ENCODE peak calls at places on chromosomes 12 and 14, in ten cellular contexts. S, N, I, Q, C, L, A, R, Y and U are unnamed samples.

GRCh38 chr14:38078393-38078792 is 129.3 kb upstream of the SSTR1 start:
- DNase-seq in S (no peak), R (no peak), A (no peak), N (no peak), Q (peak), C (no peak), Y (no peak), I (peak), L (no peak), U (no peak)

GRCh38 chr14:81172353-81172752 is 48.4 kb downstream of the GTF2A1 start:
- DNase-seq in S (no peak), Y (no peak), A (no peak), L (no peak), N (no peak), Q (no peak), I (no peak), R (no peak), C (no peak), U (no peak)

GRCh38 chr14:23542261-23542660 is 9.3 kb downstream of the ZFHX2 start:
- DNase-seq in Q (no peak), S (no peak), L (no peak), R (no peak), I (no peak), A (no peak), C (no peak), Y (no peak), N (no peak), U (no peak)

GRCh38 chr12:94689002-94689645 is 38.8 kb upstream of the TMCC3 start:
- DNase-seq in C (no peak), S (no peak), L (no peak), I (no peak), Y (no peak), R (no peak), A (no peak), Q (no peak), N (no peak), U (no peak)

GRCh38 chr14:61780125-61780524 is 17.9 kb downstream of the SNAPC1 start:
- DNase-seq in Y (no peak), L (no peak), N (no peak), Q (no peak), C (no peak), I (no peak), S (no peak), R (no peak), A (no peak), U (no peak)

GRCh38 chr12:30417697-30418231 is 277.9 kb downstream of the IPO8 start:
- DNase-seq in N (no peak), Q (peak), S (no peak), Y (no peak), R (no peak), A (no peak), L (peak), C (no peak), I (no peak), U (no peak)

GRCh38 chr12:21547437-21547836 is 21.3 kb downstream of the SPX start:
- DNase-seq in Y (no peak), C (no peak), I (no peak), Q (no peak), R (no peak), S (no peak), A (no peak), N (no peak), L (no peak), U (no peak)

GRCh38 chr14:104227806-104228205 is 89.4 kb downstream of the KIF26A start:
- DNase-seq in R (no peak), Y (no peak), I (no peak), S (no peak), L (no peak), C (no peak), A (no peak), Q (no peak), N (no peak), U (peak)

GRCh38 chr12:52263761-52264434 is 10.5 kb upstream of the KRT86 start:
- DNase-seq in N (no peak), L (no peak), C (no peak), R (no peak), I (no peak), Y (no peak), S (peak), A (no peak), Q (no peak), U (no peak)

GRCh38 chr12:12582193-12582881 is 19.7 kb upstream of the DUSP16 start:
- DNase-seq in R (no peak), Y (no peak), S (no peak), I (no peak), A (no peak), L (no peak), N (peak), Q (no peak), C (no peak), U (no peak)

GRCh38 chr12:40281791-40282364 is 57.1 kb downstream of the LRRK2 start:
- DNase-seq in Q (no peak), S (no peak), R (no peak), I (no peak), L (no peak), Y (no peak), C (no peak), A (no peak), N (no peak), U (no peak)

GRCh38 chr12:27981874-27982273 is 9.3 kb upstream of the PTHLH start:
- DNase-seq in L (no peak), I (no peak), R (no peak), S (no peak), C (peak), N (no peak), A (no peak), Q (no peak), Y (no peak), U (no peak)

GRCh38 chr12:109773384-109774011 is 59.7 kb downstream of the TRPV4 start:
- DNase-seq in L (no peak), S (peak), Y (no peak), Q (peak), N (no peak), I (peak), A (peak), R (no peak), C (no peak), U (peak)

GRCh38 chr12:4118601-4119156 is 154.9 kb upstream of the CCND2 start:
- DNase-seq in S (peak), A (no peak), Q (no peak), I (no peak), C (no peak), N (peak), R (no peak), L (no peak), Y (no peak), U (no peak)

GRCh38 chr12:114166360-114166759 is 200.2 kb upstream of the RBM19 start:
- DNase-seq in Q (no peak), L (no peak), A (no peak), Y (peak), I (no peak), R (peak), N (no peak), S (no peak), C (peak), U (no peak)

GRCh38 chr12:13982010-13982409 is 608 bp upstream of the GRIN2B start:
- DNase-seq in Q (peak), R (no peak), S (no peak), N (no peak), Y (peak), C (peak), A (no peak), L (no peak), I (no peak), U (no peak)

GRCh38 chr12:538731-539539 is 79.2 kb downstream of the B4GALNT3 start:
- DNase-seq in I (peak), Y (peak), Q (peak), C (peak), N (no peak), R (no peak), L (peak), S (no peak), A (no peak), U (no peak)

GRCh38 chr12:132560831-132561783 is 49.3 kb downstream of the LRCOL1 start:
- DNase-seq in Y (peak), L (no peak), Q (peak), C (peak), S (no peak), A (no peak), N (peak), I (peak), R (peak), U (peak)

GRCh38 chr12:132559652-132560420 is 50.5 kb downstream of the LRCOL1 start:
- DNase-seq in Y (peak), L (no peak), N (no peak), C (peak), S (no peak), Q (peak), R (peak), I (peak), A (no peak), U (no peak)

GRCh38 chr12:132560421-132560830 is 50.0 kb downstream of the LRCOL1 start:
- DNase-seq in Y (peak), Q (peak), C (peak), A (no peak), S (no peak), I (peak), L (no peak), R (no peak), N (no peak), U (peak)

GRCh38 chr12:132562489-132563045 is 47.8 kb downstream of the LRCOL1 start:
- DNase-seq in S (no peak), I (no peak), N (no peak), L (no peak), Q (no peak), Y (no peak), A (no peak), C (no peak), R (no peak), U (no peak)

GRCh38 chr12:132561784-132562156 is 48.6 kb downstream of the LRCOL1 start:
- DNase-seq in S (no peak), I (peak), Q (no peak), C (peak), A (no peak), N (no peak), Y (peak), L (no peak), R (no peak), U (peak)
- H3K4me3 ChIP-seq in S (no peak), I (no peak), Q (no peak), C (no peak), A (no peak), N (peak), Y (peak), L (no peak), R (no peak), U (no peak)

GRCh38 chr12:122836027-122836921 is 1.0 kb downstream of the HIP1R start:
- DNase-seq in L (no peak), Q (peak), R (peak), N (peak), I (peak), S (peak), A (no peak), Y (peak), C (no peak), U (no peak)
- TF ChIP-seq EP300 in L (no peak), Q (no peak), R (no peak), N (no peak), I (no peak), S (no peak), A (no peak), Y (no peak), C (no peak), U (no peak)

GRCh38 chr12:54338682-54339296 is 13.9 kb downstream of the COPZ1 start:
- DNase-seq in I (no peak), R (no peak), Q (no peak), C (no peak), S (no peak), A (no peak), L (no peak), Y (no peak), N (no peak), U (no peak)
- H3K4me3 ChIP-seq in I (no peak), R (no peak), Q (no peak), C (no peak), S (no peak), A (no peak), L (no peak), Y (no peak), N (no peak), U (no peak)

GRCh38 chr12:49824416-49824815 is 3.8 kb downstream of the NCKAP5L start:
- DNase-seq in Y (no peak), S (no peak), R (no peak), N (no peak), Q (no peak), I (no peak), C (no peak), A (no peak), L (no peak), U (no peak)

GRCh38 chr12:49824886-49825285 is 3.3 kb downstream of the NCKAP5L start:
- DNase-seq in S (peak), I (no peak), C (no peak), A (no peak), Q (no peak), L (no peak), N (no peak), R (no peak), Y (no peak), U (no peak)

GRCh38 chr12:49825360-49825970 is 2.7 kb downstream of the NCKAP5L start:
- DNase-seq in C (no peak), S (peak), A (no peak), Q (no peak), R (no peak), L (no peak), I (no peak), Y (no peak), N (no peak), U (no peak)

GRCh38 chr12:49827351-49828099 is 688 bp downstream of the NCKAP5L start:
- DNase-seq in L (no peak), C (peak), R (peak), Q (peak), I (peak), A (no peak), N (no peak), S (peak), Y (peak), U (peak)

DNA sequence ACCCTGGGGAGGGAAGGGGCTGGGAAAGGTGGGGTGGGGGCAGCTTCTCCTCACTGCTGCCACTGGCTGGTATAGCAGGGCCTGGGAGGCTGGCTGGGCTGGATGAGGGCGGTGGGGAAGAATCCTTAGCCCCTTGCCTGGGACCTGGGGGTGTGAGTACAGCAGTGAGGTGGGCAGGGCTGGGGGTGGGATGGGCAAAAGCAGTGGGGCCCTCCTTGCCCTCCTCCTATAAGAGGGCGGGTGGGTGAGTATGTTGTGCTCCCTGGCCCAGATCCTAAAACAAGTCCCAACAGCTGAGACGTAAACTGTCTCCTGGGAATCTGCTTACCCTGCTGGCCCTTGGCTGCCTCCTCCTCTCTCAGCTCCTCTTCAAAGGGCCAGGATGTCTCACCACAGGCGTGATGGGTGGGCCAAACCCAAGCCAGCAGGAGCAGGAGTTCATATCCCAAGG is 2.2 kb downstream of the NCKAP5L start:
- DNase-seq in A (no peak), L (no peak), N (no peak), I (no peak), C (no peak), Y (no peak), Q (no peak), R (no peak), S (no peak), U (no peak)
- TF ChIP-seq EP300 in A (no peak), L (no peak), N (no peak), I (no peak), C (no peak), Y (no peak), Q (no peak), R (no peak), S (no peak), U (no peak)

GRCh38 chr14:68476965-68477455 is 315.9 kb downstream of the ZFP36L1 start:
- DNase-seq in A (no peak), L (no peak), Y (no peak), R (no peak), S (no peak), C (no peak), N (no peak), Q (no peak), I (no peak), U (no peak)

GRCh38 chr14:68475802-68476201 is 317.1 kb downstream of the ZFP36L1 start:
- DNase-seq in A (no peak), C (no peak), R (no peak), Q (no peak), L (no peak), I (no peak), S (no peak), Y (no peak), N (no peak), U (no peak)

GRCh38 chr14:68473794-68474193 is 319.1 kb downstream of the ZFP36L1 start:
- DNase-seq in Y (no peak), I (no peak), R (no peak), S (no peak), C (peak), A (no peak), Q (no peak), L (no peak), N (no peak), U (no peak)

GRCh38 chr14:68474741-68475140 is 318.1 kb downstream of the ZFP36L1 start:
- DNase-seq in A (no peak), Q (no peak), Y (no peak), L (no peak), R (no peak), I (no peak), S (no peak), N (no peak), C (no peak), U (no peak)

DNA sequence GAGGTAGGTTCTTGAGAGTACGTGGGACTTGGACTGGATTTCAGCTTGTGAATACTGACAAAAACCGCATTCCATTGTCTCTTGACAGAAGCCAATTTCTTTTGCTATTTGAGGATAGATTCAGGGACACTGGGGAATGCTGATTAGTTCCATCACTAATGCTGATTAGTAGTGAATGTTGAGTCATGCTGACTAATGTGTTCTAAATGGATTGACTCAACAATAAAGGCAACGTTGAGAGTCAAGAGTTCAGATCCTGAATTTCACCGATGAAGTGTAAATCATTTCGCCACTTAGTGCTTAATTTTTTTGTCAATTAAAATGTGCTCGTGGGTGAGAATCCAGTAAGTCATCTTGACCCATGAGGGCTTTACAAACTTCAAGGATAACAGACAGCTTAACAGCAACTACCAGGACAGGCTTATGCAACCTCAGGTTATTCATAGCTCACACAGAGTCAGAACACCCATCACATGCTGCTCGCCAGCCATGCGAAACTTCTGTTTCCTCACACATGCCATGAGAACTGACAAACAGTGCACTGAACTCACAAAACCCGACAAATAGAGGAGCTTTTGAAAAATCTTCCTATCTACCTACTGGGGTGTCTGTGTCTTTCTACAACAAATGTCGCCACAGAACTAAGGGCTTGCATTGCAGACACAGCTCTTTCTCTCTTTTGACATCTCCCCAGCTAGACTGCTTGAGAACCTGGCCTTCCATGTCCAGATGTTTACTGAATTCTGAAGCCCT is 316.5 kb downstream of the ZFP36L1 start:
- DNase-seq in I (no peak), R (peak), N (peak), C (peak), S (peak), L (peak), A (no peak), Q (peak), Y (no peak), U (no peak)
- H3K4me3 ChIP-seq in I (no peak), R (no peak), N (no peak), C (no peak), S (no peak), L (no peak), A (no peak), Q (no peak), Y (no peak), U (no peak)

GRCh38 chr14:50599700-50600444 is 39.9 kb downstream of the ATL1 start:
- DNase-seq in L (no peak), S (no peak), A (no peak), Y (peak), Q (no peak), R (peak), N (no peak), I (no peak), C (peak), U (no peak)
- TF ChIP-seq EP300 in L (no peak), S (no peak), A (no peak), Y (no peak), Q (no peak), R (no peak), N (no peak), I (no peak), C (no peak), U (no peak)

DNA sequence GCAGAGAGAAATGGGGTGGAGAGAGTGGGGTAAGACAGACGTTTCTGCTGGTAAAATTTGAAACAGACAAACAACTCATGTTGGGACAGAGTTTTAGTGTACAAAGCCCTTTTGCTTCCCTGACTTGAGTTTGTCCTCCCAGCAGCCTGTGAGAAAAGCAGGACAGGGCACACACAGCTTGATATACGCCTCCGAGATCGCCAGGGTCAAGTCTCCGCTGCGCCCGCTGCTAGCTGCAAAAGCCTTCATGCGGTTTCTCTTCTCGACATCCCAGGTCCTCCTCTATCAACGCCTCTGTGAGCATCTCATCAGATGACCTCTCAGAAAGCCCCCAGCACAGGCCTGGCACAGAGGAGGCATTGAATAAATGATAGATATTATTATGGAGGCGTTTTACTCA is 9.4 kb upstream of the BCL11B start:
- DNase-seq in R (no peak), N (no peak), L (no peak), S (no peak), C (no peak), A (no peak), I (no peak), Q (no peak), Y (no peak), U (no peak)
- H3K4me3 ChIP-seq in R (no peak), N (no peak), L (no peak), S (no peak), C (no peak), A (no peak), I (no peak), Q (no peak), Y (no peak), U (no peak)

DNA sequence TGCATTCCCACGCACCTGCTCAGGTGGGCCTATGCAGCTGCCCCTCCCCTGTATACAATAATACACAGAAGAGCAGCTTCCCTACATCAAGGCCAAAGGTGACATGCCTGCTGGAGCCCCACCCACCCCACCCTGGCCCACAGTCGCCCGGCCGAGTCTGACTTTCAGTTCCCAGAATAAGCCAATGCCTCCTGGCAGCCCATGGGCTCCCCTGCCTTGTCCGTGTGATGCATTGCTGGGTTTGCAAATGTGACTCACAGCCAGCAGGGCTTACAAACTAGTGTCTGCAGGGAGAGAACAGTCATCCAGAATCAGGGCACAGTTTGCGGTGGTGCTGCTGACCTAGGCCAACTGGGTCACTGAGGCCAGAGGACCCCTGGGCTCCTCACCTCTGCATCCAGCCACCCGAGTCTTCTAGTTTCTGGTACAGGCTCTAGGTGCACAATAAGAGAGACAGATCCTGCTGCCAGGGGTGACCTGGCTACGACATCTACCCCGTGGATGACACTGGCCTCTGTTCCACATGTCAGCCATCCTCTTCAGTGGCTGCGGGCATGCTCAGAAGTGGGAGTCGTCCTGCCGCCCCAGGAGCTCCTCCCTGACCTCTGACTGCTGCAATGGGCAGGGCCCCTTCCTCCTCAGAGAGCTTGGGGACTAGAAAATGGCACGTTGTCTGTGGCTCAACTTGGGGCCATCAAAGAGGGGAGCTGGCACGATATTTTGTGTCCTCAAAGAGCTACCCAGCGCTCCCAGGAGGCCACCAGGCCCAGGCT is 84.5 kb downstream of the CHGA start:
- DNase-seq in N (peak), C (peak), Q (peak), A (no peak), L (no peak), Y (no peak), I (peak), R (no peak), S (peak), U (no peak)
- TF ChIP-seq EP300 in N (no peak), C (no peak), Q (no peak), A (no peak), L (no peak), Y (no peak), I (no peak), R (no peak), S (no peak), U (no peak)

GRCh38 chr14:73743431-73743931 is 29.3 kb upstream of the PNMA1 start:
- DNase-seq in A (no peak), I (no peak), L (no peak), Q (peak), R (no peak), Y (no peak), N (no peak), C (no peak), S (peak), U (no peak)
- H3K4me3 ChIP-seq in A (no peak), I (no peak), L (no peak), Q (no peak), R (no peak), Y (no peak), N (peak), C (no peak), S (no peak), U (no peak)